ENCODE peak calls at places on chromosomes 12 and 14, in four cellular contexts. R is mesendoderm, A is IMR-90, F is H9. Z is an unnamed sample.

GRCh38 chr14:37167151-37168047 is 5.0 kb downstream of the SLC25A21 start:
- DNase-seq in R (no peak), A (no peak), F (peak), Z (peak)

GRCh38 chr12:95481888-95482287 is 7.9 kb downstream of the METAP2 start:
- DNase-seq in R (no peak), A (no peak), F (no peak), Z (no peak)

GRCh38 chr14:49875640-49876198 is 17.2 kb upstream of the ARF6 start:
- DNase-seq in R (no peak), A (no peak), F (no peak), Z (no peak)

GRCh38 chr12:81811066-81811777 is 52.1 kb upstream of the PPFIA2 start:
- DNase-seq in R (peak), A (no peak), F (peak), Z (no peak)

GRCh38 chr14:96206461-96206860 is 1.8 kb downstream of the BDKRB2 start:
- DNase-seq in R (no peak), A (no peak), F (no peak), Z (no peak)

GRCh38 chr14:23816371-23816770 is 137.2 kb upstream of the DHRS4 start:
- DNase-seq in R (no peak), A (no peak), F (no peak), Z (no peak)

GRCh38 chr14:49541049-49541448 is 45.1 kb downstream of the RPS29 start:
- DNase-seq in R (no peak), A (no peak), F (no peak), Z (no peak)

GRCh38 chr12:100399095-100399494 is 42.2 kb downstream of the SLC17A8 start:
- DNase-seq in R (no peak), A (no peak), F (no peak), Z (no peak)

GRCh38 chr12:44484862-44485261 is 391.3 kb downstream of the NELL2 start:
- DNase-seq in R (no peak), A (no peak), F (no peak), Z (no peak)

GRCh38 chr12:113900711-113901110 is 65.4 kb downstream of the RBM19 start:
- DNase-seq in R (no peak), A (no peak), F (no peak), Z (no peak)

GRCh38 chr14:97777622-97778021 is 980.4 kb downstream of the VRK1 start:
- DNase-seq in R (no peak), A (no peak), F (no peak), Z (no peak)

GRCh38 chr12:132837693-132838463 is 9.2 kb upstream of the GOLGA3 start:
- DNase-seq in R (no peak), A (no peak), F (no peak), Z (no peak)

GRCh38 chr14:77882631-77883030 is 82.7 kb downstream of the ADCK1 start:
- DNase-seq in R (peak), A (no peak), F (no peak), Z (no peak)

GRCh38 chr14:57480044-57480443 is 13.6 kb downstream of the CCDC198 start:
- DNase-seq in R (no peak), A (no peak), F (no peak), Z (no peak)

GRCh38 chr12:33439587-33440011 is at the start of gene SYT10:
- DNase-seq in R (peak), A (no peak), F (peak), Z (no peak)

GRCh38 chr14:95722525-95723190 is 8.7 kb upstream of the TCL1A start:
- DNase-seq in R (no peak), A (no peak), F (no peak), Z (no peak)

GRCh38 chr12:88057994-88058718 is 29.0 kb upstream of the C12orf50 start:
- DNase-seq in R (no peak), A (peak), F (no peak), Z (no peak)

GRCh38 chr14:89813485-89814080 is 140.9 kb downstream of the EFCAB11 start:
- DNase-seq in R (peak), A (peak), F (peak), Z (no peak)

GRCh38 chr12:67925077-67925476 is 64.2 kb upstream of the IFNG-AS1 start:
- DNase-seq in R (no peak), A (no peak), F (no peak), Z (no peak)

GRCh38 chr14:24941719-24942118 is 108.2 kb downstream of the STXBP6 start:
- DNase-seq in R (peak), A (no peak), F (no peak), Z (no peak)

GRCh38 chr12:108563135-108563803 is 873 bp downstream of the ISCU start:
- DNase-seq in R (peak), A (peak), F (peak), Z (peak)

GRCh38 chr14:56057071-56057865 is 60.9 kb upstream of the PELI2 start:
- DNase-seq in R (peak), A (no peak), F (no peak), Z (no peak)

GRCh38 chr14:58479975-58480374 is 52.5 kb downstream of the KIAA0586 start:
- DNase-seq in R (no peak), A (no peak), F (no peak), Z (no peak)

GRCh38 chr12:92786045-92786444 is 83.3 kb downstream of the PLEKHG7 start:
- DNase-seq in R (no peak), A (peak), F (no peak), Z (no peak)

GRCh38 chr12:44771485-44771884 is 104.6 kb downstream of the NELL2 start:
- DNase-seq in R (no peak), A (no peak), F (no peak), Z (no peak)

GRCh38 chr12:22262309-22262708 is 72.2 kb downstream of the ST8SIA1 start:
- DNase-seq in R (peak), A (no peak), F (peak), Z (no peak)

GRCh38 chr12:113891737-113892520 is 74.2 kb downstream of the RBM19 start:
- DNase-seq in R (no peak), A (no peak), F (no peak), Z (no peak)

GRCh38 chr14:96816281-96816680 is 19.1 kb downstream of the VRK1 start:
- DNase-seq in R (no peak), A (no peak), F (no peak), Z (no peak)

DNA sequence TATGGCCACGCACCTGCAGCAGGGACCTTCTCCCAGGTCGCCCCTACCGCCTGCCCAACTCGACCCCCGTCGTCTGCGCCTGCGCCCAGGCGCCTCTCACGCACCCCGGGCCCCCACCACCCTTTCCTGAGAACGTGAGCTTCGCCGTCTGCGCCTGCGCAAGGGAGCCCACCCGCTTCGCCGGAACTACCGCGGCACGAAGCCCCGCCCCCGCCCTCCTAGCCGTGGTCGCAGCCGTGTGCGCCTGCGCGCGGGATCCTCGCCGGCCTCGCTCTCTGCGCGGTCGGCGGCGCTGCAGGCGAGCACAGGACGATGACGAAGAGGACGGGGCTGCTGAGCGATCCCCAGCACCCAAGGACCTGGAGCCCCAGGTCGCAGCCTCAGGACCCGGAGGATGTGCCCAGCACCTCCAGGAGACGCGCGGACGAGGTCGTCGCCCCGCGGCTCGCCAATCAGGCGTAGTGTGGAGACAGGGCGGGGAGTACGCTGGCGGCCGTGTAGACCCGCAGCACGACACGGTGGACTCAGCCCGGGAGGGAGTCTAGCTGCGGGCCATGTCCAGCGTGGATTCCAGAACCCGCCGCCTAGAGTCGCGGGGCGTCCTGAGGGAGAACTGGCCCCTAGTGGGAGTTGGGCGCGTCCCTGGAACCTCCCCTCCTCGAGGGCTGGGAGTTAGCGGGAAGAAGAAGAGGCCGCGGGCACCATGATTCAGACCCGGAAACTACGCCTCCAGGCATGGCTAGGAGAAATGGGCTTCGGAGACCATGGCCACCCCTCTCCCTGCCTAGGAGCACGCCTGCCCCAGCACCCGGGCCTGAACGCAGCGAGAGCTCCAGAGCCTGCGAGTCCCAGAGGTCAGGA is 1120.8 kb upstream of the TMEM132C start:
- DNase-seq in R (no peak), A (peak), F (peak), Z (no peak)
- H3K27ac ChIP-seq in R (no peak), A (peak), F (no peak), Z (no peak)

GRCh38 chr12:109725321-109726105 is 11.9 kb downstream of the FAM222A start:
- DNase-seq in R (no peak), A (no peak), F (no peak), Z (no peak)
- H4K5ac ChIP-seq in R (no peak), A (no peak), F (no peak), Z (no peak)

DNA sequence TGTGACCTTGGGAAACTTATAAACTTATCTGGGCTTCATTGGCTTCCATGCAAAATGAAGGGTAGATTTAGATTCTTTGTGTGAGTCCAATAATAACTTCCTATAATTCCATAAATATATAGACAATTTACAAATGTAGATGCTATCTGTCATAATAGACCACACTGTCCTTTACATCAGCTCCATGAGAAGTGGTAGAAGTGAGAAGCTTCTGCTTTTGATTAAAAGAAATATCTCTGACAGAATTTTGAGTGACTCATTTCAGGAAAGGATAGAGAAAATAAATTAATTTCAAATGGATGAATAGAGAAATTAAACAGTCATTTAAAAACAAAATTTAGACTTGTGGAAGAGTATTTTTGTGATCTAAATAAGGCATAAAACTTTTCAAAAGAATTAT is 329.7 kb upstream of the ATP2B1 start:
- DNase-seq in R (no peak), A (no peak), F (no peak), Z (no peak)
- H3K27ac ChIP-seq in R (no peak), A (no peak), F (no peak), Z (no peak)

DNA sequence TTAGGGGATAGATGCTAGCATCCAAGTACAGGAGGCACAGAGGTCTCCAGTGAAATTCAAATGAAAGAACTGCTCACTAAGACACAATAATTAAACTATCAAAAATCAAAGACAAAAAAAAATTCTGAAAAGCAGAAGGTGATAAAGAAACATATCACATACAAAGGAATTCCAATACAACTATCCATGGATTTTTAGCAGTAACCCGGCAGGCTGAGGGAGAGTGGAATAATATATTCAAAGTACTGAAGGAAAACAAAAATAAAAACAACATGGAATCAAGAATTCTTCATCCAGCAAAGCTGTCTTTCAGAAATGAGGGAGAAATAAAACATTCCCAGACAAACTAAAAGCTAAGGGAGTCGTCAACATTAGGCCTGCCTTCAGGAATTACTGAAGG is 31.9 kb downstream of the A2M start:
- DNase-seq in R (no peak), A (no peak), F (no peak), Z (no peak)
- H4K5ac ChIP-seq in R (no peak), A (no peak), F (no peak), Z (no peak)

GRCh38 chr12:1436996-1437395 is 157.4 kb downstream of the FBXL14 start:
- DNase-seq in R (no peak), A (no peak), F (no peak), Z (no peak)

GRCh38 chr12:1434296-1434955 is 160.0 kb downstream of the FBXL14 start:
- DNase-seq in R (no peak), A (no peak), F (no peak), Z (no peak)

GRCh38 chr12:1435456-1435855 is 158.9 kb downstream of the FBXL14 start:
- DNase-seq in R (no peak), A (peak), F (no peak), Z (no peak)

GRCh38 chr12:1436015-1436414 is 158.4 kb downstream of the FBXL14 start:
- DNase-seq in R (no peak), A (no peak), F (no peak), Z (no peak)

DNA sequence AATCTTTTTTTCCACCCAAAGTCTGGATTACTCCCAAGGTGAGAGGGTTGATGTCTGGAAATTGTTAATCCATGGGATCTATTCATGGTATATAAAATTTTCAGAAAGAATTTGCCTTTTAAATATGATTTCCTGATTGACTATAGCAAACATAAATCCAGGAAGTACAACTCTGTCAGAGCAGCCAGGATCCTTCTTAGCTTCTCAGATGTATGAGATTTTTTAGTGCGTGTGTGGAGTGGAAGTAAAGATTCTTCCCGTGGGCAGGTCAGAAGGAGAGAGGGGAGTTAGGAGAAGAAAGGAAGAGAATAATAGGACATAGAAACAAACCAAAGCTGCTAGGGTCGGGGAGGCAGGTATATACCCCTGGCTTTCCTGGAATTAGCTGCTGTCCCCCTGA is 159.3 kb downstream of the FBXL14 start:
- DNase-seq in R (no peak), A (no peak), F (no peak), Z (no peak)
- H3K27ac ChIP-seq in R (no peak), A (no peak), F (no peak), Z (no peak)

DNA sequence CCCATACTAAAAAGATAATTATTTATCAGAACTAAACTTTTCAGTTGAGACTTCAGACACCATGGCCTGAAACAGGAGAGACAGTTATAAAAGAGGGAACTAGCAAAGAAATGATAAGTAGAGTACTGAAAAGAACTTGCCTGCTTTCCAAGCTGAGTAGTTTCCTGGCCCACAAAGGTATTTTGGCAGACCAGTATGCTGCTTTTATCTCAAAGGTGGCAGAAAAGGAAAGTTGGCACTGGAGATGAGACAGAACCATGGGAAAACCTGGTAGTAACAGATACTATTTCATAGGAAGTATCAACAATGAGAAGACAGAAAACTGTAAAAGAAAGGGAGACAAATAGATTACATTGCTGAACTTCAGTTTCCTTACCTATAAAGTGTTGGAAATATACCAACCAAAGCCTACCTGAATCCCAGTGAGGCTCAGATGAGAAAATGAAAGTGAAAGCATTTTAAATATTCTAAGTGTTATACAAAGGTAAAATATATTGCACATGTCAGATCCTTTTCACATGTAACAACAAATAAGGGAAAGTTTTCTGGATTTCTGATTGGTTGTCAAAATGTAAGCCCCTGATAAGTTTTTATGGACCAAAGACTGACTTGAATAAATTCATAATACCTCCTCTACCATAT is 155.3 kb upstream of the FSCB start:
- DNase-seq in R (no peak), A (no peak), F (no peak), Z (no peak)
- H4K5ac ChIP-seq in R (no peak), A (no peak), F (no peak), Z (no peak)

DNA sequence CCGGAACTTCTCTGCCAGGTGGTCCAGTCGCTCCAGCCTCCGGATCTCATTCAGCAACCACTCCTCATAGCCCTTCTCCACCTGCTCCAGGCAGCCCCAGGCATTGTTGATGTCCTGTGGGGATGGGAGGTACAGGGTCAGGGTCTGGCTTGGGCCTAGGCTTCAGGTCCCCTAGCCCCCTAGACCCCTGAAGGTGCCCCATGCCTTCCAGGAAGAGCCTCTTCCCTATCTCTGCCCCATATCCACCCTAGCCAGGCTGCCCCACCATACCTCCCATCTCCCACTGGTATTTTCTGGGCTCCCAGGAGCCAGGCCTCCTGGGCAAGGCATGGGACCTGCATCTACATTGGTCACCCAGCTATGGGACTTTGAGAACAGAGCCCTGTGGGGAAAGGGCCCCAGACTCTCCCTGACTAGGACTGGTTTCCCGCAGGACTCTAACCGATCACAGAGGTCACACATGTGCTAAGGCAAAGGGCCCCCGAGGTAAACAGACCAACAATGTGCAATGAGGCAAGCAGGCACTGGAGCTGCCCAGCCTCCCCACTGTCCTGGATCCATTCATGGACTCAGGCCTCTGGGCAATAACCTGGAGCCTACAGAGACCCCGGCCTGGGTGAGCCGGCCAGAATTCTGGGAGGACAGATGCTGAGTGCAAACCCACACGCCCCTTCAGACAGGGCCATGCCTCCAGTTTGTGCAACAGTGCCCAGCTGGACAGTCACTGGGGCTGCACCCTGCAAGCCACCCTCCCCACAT is 88.8 kb downstream of the ACTN1 start:
- DNase-seq in R (no peak), A (no peak), F (no peak), Z (no peak)
- H3K27ac ChIP-seq in R (no peak), A (no peak), F (no peak), Z (no peak)

GRCh38 chr12:66653801-66654200 is 25.1 kb downstream of the GRIP1 start:
- DNase-seq in R (peak), A (no peak), F (peak), Z (no peak)
- H4K5ac ChIP-seq in R (no peak), A (no peak), F (no peak), Z (no peak)

DNA sequence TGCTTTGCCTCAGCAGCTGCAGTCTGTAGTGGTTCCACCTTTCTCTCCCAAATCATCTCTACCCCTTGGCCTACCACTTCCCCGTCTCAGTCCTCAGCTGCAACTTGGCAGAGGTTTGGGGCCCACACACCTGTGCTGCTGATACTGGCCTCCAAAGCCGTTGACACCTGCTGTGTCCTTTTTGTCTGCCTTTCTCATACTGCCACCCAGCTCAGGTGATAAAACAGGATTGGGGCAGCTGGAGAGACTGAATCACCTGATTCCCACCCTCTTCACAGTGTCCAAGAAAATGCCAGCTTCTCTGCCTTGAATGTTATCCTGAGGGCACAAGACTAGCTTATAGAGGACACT is 103.7 kb downstream of the ETV6 start:
- DNase-seq in R (no peak), A (no peak), F (peak), Z (no peak)
- H3K27ac ChIP-seq in R (no peak), A (no peak), F (peak), Z (peak)

GRCh38 chr12:5374691-5375090 is 57.2 kb upstream of the NTF3 start:
- DNase-seq in R (no peak), A (no peak), F (no peak), Z (no peak)
- H4K5ac ChIP-seq in R (no peak), A (no peak), F (no peak), Z (no peak)

Z was measured in H1.